ENCODE peak calls at places on chromosomes 7 and 10, in eight cellular contexts. R is fibroblast of mammary gland, F is brain microvascular endothelial cell, G is breast epithelium, U is cardiac fibroblast, J is mesothelial cell of epicardium, D is type B pancreatic cell, S is GM20000. Q is an unnamed sample.

GRCh38 chr7:132581431-132581830 is 5.2 kb upstream of the PLXNA4 start:
- DNase-seq in R (no peak), F (no peak), G (no peak), U (no peak), J (no peak), D (no peak), S (no peak), Q (no peak)

GRCh38 chr10:128854965-128855364 is 612.1 kb upstream of the MGMT start:
- DNase-seq in R (peak), F (no peak), G (peak), U (peak), J (peak), D (no peak), S (no peak), Q (peak)

GRCh38 chr10:121084675-121085070 is 233.5 kb downstream of the WDR11 start:
- DNase-seq in R (no peak), F (no peak), G (no peak), U (no peak), J (no peak), D (no peak), S (no peak), Q (no peak)

GRCh38 chr7:107180378-107180777 is 11.6 kb downstream of the HBP1 start:
- DNase-seq in R (peak), F (peak), G (no peak), U (peak), J (no peak), D (no peak), S (no peak), Q (no peak)

GRCh38 chr7:142671506-142671905 is 77.8 kb upstream of the PRSS1 start:
- DNase-seq in R (no peak), F (no peak), G (no peak), U (no peak), J (no peak), D (no peak), S (no peak), Q (no peak)

GRCh38 chr7:19623676-19624075 is 85.2 kb downstream of the POLR1F start:
- DNase-seq in R (peak), F (no peak), G (no peak), U (peak), J (no peak), D (no peak), S (no peak), Q (no peak)

GRCh38 chr7:106138776-106139175 is 26.7 kb upstream of the SYPL1 start:
- DNase-seq in R (no peak), F (no peak), G (no peak), U (no peak), J (no peak), D (no peak), S (no peak), Q (no peak)

GRCh38 chr10:97543025-97543546 is 29.5 kb upstream of the ANKRD2 start:
- DNase-seq in R (peak), F (peak), G (peak), U (peak), J (no peak), D (no peak), S (no peak), Q (peak)

GRCh38 chr10:122127943-122128342 is 139.0 kb downstream of the TACC2 start:
- DNase-seq in R (no peak), F (peak), G (no peak), U (no peak), J (no peak), D (no peak), S (no peak), Q (no peak)

GRCh38 chr7:57651006-57651405 is 201.0 kb downstream of the ZNF716 start:
- DNase-seq in R (no peak), F (no peak), G (no peak), U (no peak), J (no peak), D (no peak), S (no peak), Q (no peak)
- TF ChIP-seq CTCF in R (no peak), F (no peak), G (no peak), U (no peak), J (no peak), D (no peak), S (no peak), Q (no peak)

DNA sequence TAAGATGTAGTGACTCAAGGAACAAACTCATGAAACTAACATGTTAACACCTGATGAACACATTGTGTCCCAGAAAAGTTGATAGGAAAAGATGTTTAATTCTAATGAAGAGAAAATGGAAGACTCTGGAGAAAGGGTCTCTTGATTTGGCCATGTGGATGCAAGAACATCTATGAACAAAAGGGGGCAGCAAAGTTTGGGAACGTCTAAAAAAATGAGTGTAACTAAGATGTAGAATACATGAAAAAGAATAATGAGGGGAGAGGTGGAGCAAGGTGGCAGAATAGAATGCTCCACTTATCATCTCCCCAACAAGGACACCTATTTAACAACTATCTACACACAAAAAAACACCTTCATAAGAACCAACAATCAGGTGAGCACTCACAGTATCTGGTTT is 805.1 kb downstream of the TNS3 start:
- DNase-seq in R (peak), F (no peak), G (no peak), U (peak), J (no peak), D (no peak), S (no peak), Q (no peak)
- TF ChIP-seq CTCF in R (peak), F (peak), G (no peak), U (peak), J (peak), D (peak), S (no peak), Q (peak)

GRCh38 chr10:119537953-119538630 is 4.4 kb downstream of the RGS10 start:
- DNase-seq in R (no peak), F (no peak), G (no peak), U (no peak), J (no peak), D (no peak), S (no peak), Q (no peak)

GRCh38 chr10:119539359-119539651 is 3.2 kb downstream of the RGS10 start:
- DNase-seq in R (no peak), F (no peak), G (no peak), U (no peak), J (no peak), D (no peak), S (no peak), Q (no peak)

GRCh38 chr10:119540038-119540437 is 2.5 kb downstream of the RGS10 start:
- DNase-seq in R (no peak), F (no peak), G (no peak), U (no peak), J (no peak), D (no peak), S (no peak), Q (no peak)

GRCh38 chr10:119541046-119541445 is 1.5 kb downstream of the RGS10 start:
- DNase-seq in R (peak), F (no peak), G (no peak), U (peak), J (no peak), D (no peak), S (no peak), Q (no peak)

DNA sequence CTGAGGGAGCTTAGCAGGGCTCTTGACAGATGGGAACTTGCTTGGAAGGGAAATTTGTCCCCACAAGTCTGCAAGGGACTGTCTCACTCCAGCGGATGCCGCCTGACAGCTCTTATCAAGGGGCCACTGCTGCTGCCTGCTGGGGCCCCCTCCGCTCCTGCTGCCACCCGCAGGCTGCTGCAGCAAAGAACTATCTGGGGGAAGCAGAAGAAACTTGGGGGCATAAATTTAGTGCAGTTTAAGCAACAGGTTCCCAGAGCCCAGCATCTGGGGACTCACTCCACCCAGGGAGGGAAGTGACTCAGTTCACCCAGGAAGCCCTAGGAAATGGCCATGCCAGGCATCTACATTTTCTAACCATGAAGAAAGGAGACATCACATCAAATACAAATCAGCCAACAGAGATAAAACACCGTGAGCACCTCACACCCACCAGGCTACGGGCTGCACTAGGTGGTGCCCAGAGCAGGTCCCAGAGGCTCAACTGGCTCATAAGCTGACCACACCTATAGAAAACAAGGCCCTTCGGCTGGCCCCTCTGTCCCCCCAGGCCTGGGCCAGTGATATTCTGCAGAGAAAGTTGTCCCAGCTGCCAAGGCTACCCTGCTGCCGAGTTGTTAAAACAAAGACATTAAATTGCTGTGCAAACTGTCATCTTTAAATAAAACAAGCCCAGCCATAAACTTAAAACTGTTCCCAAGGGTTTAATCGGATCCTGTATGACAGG is 3.7 kb downstream of the RGS10 start:
- DNase-seq in R (peak), F (no peak), G (no peak), U (no peak), J (no peak), D (no peak), S (no peak), Q (no peak)
- TF ChIP-seq CTCF in R (no peak), F (peak), G (no peak), U (no peak), J (no peak), D (no peak), S (no peak), Q (no peak)

GRCh38 chr7:29341156-29341555 is 146.6 kb downstream of the CHN2 start:
- DNase-seq in R (no peak), F (no peak), G (no peak), U (no peak), J (no peak), D (no peak), S (no peak), Q (no peak)

GRCh38 chr7:29335188-29336083 is 140.9 kb downstream of the CHN2 start:
- DNase-seq in R (no peak), F (no peak), G (no peak), U (no peak), J (no peak), D (no peak), S (no peak), Q (no peak)

GRCh38 chr7:29340691-29341090 is 146.1 kb downstream of the CHN2 start:
- DNase-seq in R (no peak), F (no peak), G (no peak), U (no peak), J (no peak), D (no peak), S (no peak), Q (no peak)

GRCh38 chr7:29336851-29337627 is 142.5 kb downstream of the CHN2 start:
- DNase-seq in R (no peak), F (no peak), G (no peak), U (no peak), J (no peak), D (no peak), S (no peak), Q (no peak)

GRCh38 chr7:29337628-29338116 is 143.1 kb downstream of the CHN2 start:
- DNase-seq in R (no peak), F (peak), G (no peak), U (peak), J (no peak), D (no peak), S (no peak), Q (no peak)
- TF ChIP-seq CTCF in R (no peak), F (no peak), G (no peak), U (no peak), J (no peak), D (no peak), S (no peak), Q (no peak)

DNA sequence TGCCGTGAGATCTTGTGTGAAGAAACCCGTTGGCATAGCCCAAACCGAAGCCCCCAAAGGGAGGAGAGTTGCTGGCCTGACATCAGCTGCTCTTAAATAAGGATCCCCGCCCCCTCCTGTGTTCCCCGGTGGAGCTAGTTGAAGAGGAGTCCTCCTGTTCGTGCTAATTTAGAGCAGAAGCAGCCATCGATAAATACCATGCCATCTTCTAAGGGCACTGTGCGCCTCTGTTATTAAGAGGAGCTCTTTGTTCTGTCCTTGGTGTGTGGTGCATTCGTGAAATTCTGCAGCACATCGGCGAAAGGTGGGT is 861 bp downstream of the KLHL7 start:
- DNase-seq in R (no peak), F (no peak), G (peak), U (peak), J (no peak), D (no peak), S (peak), Q (no peak)
- TF ChIP-seq CTCF in R (no peak), F (no peak), G (no peak), U (no peak), J (no peak), D (no peak), S (no peak), Q (no peak)